ENCODE peak calls at places on chromosomes 3 and 15, in four cellular contexts. Q is nephron progenitor cell, L is right lobe of liver, C is IMR-90. G is an unnamed sample.
A peak's percentile ranks its signal among the peaks of the same experiment; 100 is the strongest.

GRCh38 chr3:42552830-42553229 is 28.9 kb downstream of the SEC22C start:
- DNase-seq in Q (no peak), L (no peak), C (no peak), G (no peak)

GRCh38 chr3:63948995-63949394 is 36.8 kb upstream of the SCAANT1 start:
- DNase-seq in Q (no peak), L (no peak), C (peak; percentile 74), G (no peak)

GRCh38 chr3:26193558-26193957 is 403.7 kb downstream of the OXSM start:
- DNase-seq in Q (no peak), L (no peak), C (no peak), G (no peak)

GRCh38 chr3:33044676-33045075 is 52.3 kb downstream of the GLB1 start:
- DNase-seq in Q (no peak), L (no peak), C (no peak), G (no peak)

GRCh38 chr3:195068045-195068444 is 202.9 kb downstream of the XXYLT1 start:
- DNase-seq in Q (no peak), L (no peak), C (peak; percentile 7), G (no peak)

GRCh38 chr3:183555541-183556081 is at the start of gene KLHL6:
- DNase-seq in Q (no peak), L (peak; percentile 58), C (no peak), G (no peak)

GRCh38 chr3:4983739-4984510 is 4.7 kb downstream of the BHLHE40 start:
- DNase-seq in Q (no peak), L (no peak), C (peak; percentile 92), G (no peak)

GRCh38 chr3:52089691-52090090 is 33.3 kb upstream of the DUSP7 start:
- DNase-seq in Q (no peak), L (no peak), C (no peak), G (peak; percentile 28)

GRCh38 chr15:25936004-25936403 is 72.9 kb upstream of the ATP10A start:
- DNase-seq in Q (no peak), L (no peak), C (peak; percentile 11), G (no peak)

GRCh38 chr15:84638103-84638502 is 16.0 kb downstream of the WDR73 start:
- DNase-seq in Q (no peak), L (no peak), C (peak; percentile 22), G (no peak)

GRCh38 chr3:163490119-163490518 is 1588.2 kb downstream of the SI start:
- DNase-seq in Q (peak; percentile 51), L (peak; percentile 59), C (no peak), G (no peak)

GRCh38 chr3:25390605-25391004 is 37.5 kb upstream of the RARB start:
- DNase-seq in Q (no peak), L (no peak), C (no peak), G (no peak)

GRCh38 chr3:184003187-184003967 is 14.3 kb downstream of the ABCC5 start:
- DNase-seq in Q (no peak), L (no peak), C (peak; percentile 81), G (no peak)

GRCh38 chr15:101497017-101497416 is 7.5 kb upstream of the PCSK6 start:
- DNase-seq in Q (no peak), L (no peak), C (no peak), G (no peak)

GRCh38 chr3:111738238-111738637 is 120.8 kb upstream of the PHLDB2 start:
- DNase-seq in Q (no peak), L (no peak), C (no peak), G (no peak)

GRCh38 chr15:99961011-99961441 is 227.8 kb upstream of the LYSMD4 start:
- DNase-seq in Q (no peak), L (peak; percentile 42), C (no peak), G (peak; percentile 47)

GRCh38 chr15:65962187-65962586 is 92.9 kb downstream of the RAB11A start:
- DNase-seq in Q (no peak), L (no peak), C (no peak), G (no peak)

GRCh38 chr3:83033123-83033522 is 1271.7 kb upstream of the GBE1 start:
- DNase-seq in Q (no peak), L (no peak), C (no peak), G (no peak)

GRCh38 chr15:83362706-83363105 is 78.2 kb upstream of the BNC1 start:
- DNase-seq in Q (no peak), L (no peak), C (no peak), G (no peak)

GRCh38 chr3:19013879-19014278 is 134.4 kb upstream of the KCNH8 start:
- DNase-seq in Q (no peak), L (no peak), C (no peak), G (no peak)

GRCh38 chr3:142987080-142987700 is 14.2 kb upstream of the U2SURP start:
- DNase-seq in Q (no peak), L (no peak), C (peak; percentile 55), G (no peak)

GRCh38 chr3:46915297-46915822 is 37.8 kb downstream of the PTH1R start:
- DNase-seq in Q (no peak), L (no peak), C (no peak), G (peak; percentile 15)

GRCh38 chr3:134061401-134061800 is 31.7 kb upstream of the SLCO2A1 start:
- DNase-seq in Q (no peak), L (peak; percentile 11), C (no peak), G (no peak)

GRCh38 chr15:78695849-78696248 is 54.8 kb upstream of the CHRNB4 start:
- DNase-seq in Q (no peak), L (peak; percentile 71), C (no peak), G (no peak)

GRCh38 chr15:36798366-36798765 is 218.9 kb downstream of the CDIN1 start:
- DNase-seq in Q (no peak), L (no peak), C (peak; percentile 63), G (no peak)

GRCh38 chr3:38084019-38084968 is 45.3 kb downstream of the DLEC1 start:
- DNase-seq in Q (peak; percentile 27), L (no peak), C (peak; percentile 19), G (no peak)

GRCh38 chr3:32175607-32176197 is 62.8 kb upstream of the CMTM8 start:
- DNase-seq in Q (peak; percentile 70), L (no peak), C (peak; percentile 55), G (no peak)

GRCh38 chr3:16370872-16371740 is 106.1 kb downstream of the OXNAD1 start:
- DNase-seq in Q (no peak), L (no peak), C (peak; percentile 90), G (no peak)

GRCh38 chr3:64109438-64109837 is 86.1 kb upstream of the PSMD6 start:
- DNase-seq in Q (peak; percentile 29), L (no peak), C (no peak), G (no peak)

GRCh38 chr15:67465196-67465952 is 55.6 kb upstream of the C15orf61 start:
- DNase-seq in Q (no peak), L (no peak), C (no peak), G (no peak)

GRCh38 chr15:34890424-34890823 is 79.1 kb downstream of the AQR start:
- DNase-seq in Q (no peak), L (no peak), C (peak; percentile 52), G (no peak)

GRCh38 chr15:51869074-51869425 is 39.6 kb downstream of the TMOD3 start:
- DNase-seq in Q (no peak), L (peak; percentile 63), C (peak; percentile 91), G (no peak)

GRCh38 chr3:194610690-194611089 is 22.5 kb downstream of the TMEM44 start:
- DNase-seq in Q (no peak), L (no peak), C (no peak), G (no peak)

DNA sequence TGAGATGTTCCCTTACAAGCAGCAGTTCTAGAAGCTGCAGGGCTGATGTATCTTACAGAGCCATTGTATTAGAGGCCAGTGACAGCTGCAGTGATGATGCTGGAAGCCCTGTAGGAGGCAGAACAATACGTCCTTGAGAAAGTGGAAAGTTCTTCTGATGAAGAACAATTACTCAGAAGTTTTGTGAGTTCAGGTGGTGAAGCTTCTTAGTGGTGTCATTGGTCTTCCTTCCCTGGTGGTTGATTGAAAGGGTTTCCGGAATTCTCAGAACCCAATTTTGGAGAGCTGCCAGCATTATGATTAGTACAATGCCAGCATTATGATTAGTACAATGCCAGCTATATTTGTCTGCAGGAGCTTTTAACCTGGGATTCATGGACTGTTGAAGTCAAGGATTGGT is 356.4 kb downstream of the MFSD1 start:
- DNase-seq in Q (no peak), L (no peak), C (no peak), G (no peak)
- TF ChIP-seq CTCF in Q (no peak), L (no peak), C (no peak), G (no peak)

DNA sequence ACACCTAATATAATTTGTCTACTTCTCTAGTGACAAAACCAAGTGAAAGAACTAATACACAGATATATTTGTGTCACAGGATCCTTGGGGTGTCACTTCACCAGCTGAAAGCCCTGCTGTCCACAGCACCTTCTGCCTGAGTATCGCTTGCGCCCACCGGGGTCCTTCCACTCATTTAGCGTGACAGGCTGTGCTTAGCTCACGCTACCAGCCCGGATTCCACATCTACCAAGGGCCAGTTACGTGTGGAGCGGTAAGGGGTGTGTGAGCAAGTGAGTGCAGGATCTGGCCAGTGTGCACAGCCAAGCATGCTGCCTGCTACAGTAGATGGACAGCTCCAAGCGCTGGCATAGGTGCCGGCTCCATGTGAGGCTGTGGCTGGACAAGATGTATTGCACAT is 810.9 kb downstream of the NSUN3 start:
- DNase-seq in Q (no peak), L (no peak), C (no peak), G (no peak)
- TF ChIP-seq CTCF in Q (no peak), L (no peak), C (no peak), G (no peak)

GRCh38 chr3:55604846-55605245 is 117.7 kb upstream of the WNT5A start:
- DNase-seq in Q (no peak), L (no peak), C (no peak), G (no peak)
- TF ChIP-seq CTCF in Q (no peak), L (no peak), C (no peak), G (no peak)

GRCh38 chr15:41966414-41966812 is 5.9 kb downstream of the EHD4 start:
- DNase-seq in Q (no peak), L (no peak), C (no peak), G (no peak)

GRCh38 chr15:41965441-41966413 is 6.6 kb downstream of the EHD4 start:
- DNase-seq in Q (no peak), L (peak; percentile 42), C (peak; percentile 41), G (no peak)

GRCh38 chr15:41967506-41968206 is 4.7 kb downstream of the EHD4 start:
- DNase-seq in Q (no peak), L (peak; percentile 47), C (peak; percentile 36), G (no peak)

GRCh38 chr15:41968738-41969137 is 3.6 kb downstream of the EHD4 start:
- DNase-seq in Q (no peak), L (no peak), C (no peak), G (no peak)

GRCh38 chr15:41966920-41967465 is 5.4 kb downstream of the EHD4 start:
- DNase-seq in Q (no peak), L (peak; percentile 28), C (no peak), G (no peak)
- TF ChIP-seq CTCF in Q (no peak), L (no peak), C (no peak), G (no peak)

GRCh38 chr3:149385617-149386298 is 8.3 kb upstream of the TM4SF1 start:
- DNase-seq in Q (no peak), L (no peak), C (no peak), G (no peak)
- TF ChIP-seq CTCF in Q (no peak), L (no peak), C (no peak), G (no peak)